ENCODE peak calls at places on chromosomes 5 and 9, in five cellular contexts. G, J, Y, Z and U are unnamed samples.

GRCh38 chr5:158840193-158840592 is 259.5 kb downstream of the EBF1 start:
- DNase-seq in Y (no peak), J (no peak), Z (no peak), G (no peak), U (no peak)

GRCh38 chr5:143064661-143065060 is 294.5 kb downstream of the ARHGAP26 start:
- DNase-seq in Z (no peak), G (no peak), J (no peak), Y (no peak), U (no peak)

GRCh38 chr5:130141689-130142320 is 237.5 kb downstream of the CHSY3 start:
- DNase-seq in Y (peak; percentile 16), Z (peak; percentile 30), G (no peak), J (no peak), U (no peak)

GRCh38 chr5:78497573-78498533 is 137.4 kb downstream of the SCAMP1 start:
- DNase-seq in J (no peak), Y (no peak), G (peak; percentile 9), Z (peak; percentile 62), U (no peak)

GRCh38 chr9:83027153-83027867 is 35.6 kb downstream of the RASEF start:
- DNase-seq in J (peak; percentile 43), G (no peak), Y (peak; percentile 44), Z (no peak), U (no peak)

GRCh38 chr5:103849934-103850333 is 287.3 kb upstream of the NUDT12 start:
- DNase-seq in G (no peak), Y (peak; percentile 24), J (peak; percentile 88), Z (no peak), U (no peak)

GRCh38 chr9:98419260-98419603 is 163.8 kb upstream of the TBC1D2 start:
- DNase-seq in Z (no peak), Y (no peak), J (no peak), G (no peak), U (no peak)

GRCh38 chr9:123069010-123069481 is 35.6 kb downstream of the GPR21 start:
- DNase-seq in Y (no peak), Z (no peak), J (peak; percentile 87), G (no peak), U (no peak)

GRCh38 chr5:65157906-65158603 is 323.7 kb downstream of the ADAMTS6 start:
- DNase-seq in J (no peak), G (no peak), Z (no peak), Y (peak; percentile 37), U (no peak)

GRCh38 chr9:34957492-34958410 is at the start of gene PHF24:
- DNase-seq in Y (no peak), J (no peak), Z (peak; percentile 44), G (no peak), U (no peak)

GRCh38 chr5:107104774-107105050 is 566.0 kb downstream of the EFNA5 start:
- DNase-seq in Y (peak; percentile 2), G (no peak), J (no peak), Z (peak; percentile 30), U (no peak)

GRCh38 chr5:165579911-165580310 is 2074.5 kb downstream of the MAT2B start:
- DNase-seq in Z (no peak), G (no peak), Y (no peak), J (no peak), U (no peak)

GRCh38 chr5:54689411-54690251 is 172.1 kb downstream of the SNX18 start:
- DNase-seq in Y (no peak), J (no peak), Z (no peak), G (no peak), U (no peak)

GRCh38 chr5:180589771-180590542 is 1.3 kb downstream of the SCGB3A1 start:
- DNase-seq in G (no peak), J (no peak), Z (no peak), Y (no peak), U (no peak)

GRCh38 chr9:136122425-136123383 is 4.0 kb upstream of the TMEM250 start:
- DNase-seq in G (peak; percentile 45), Z (peak; percentile 89), J (no peak), Y (peak; percentile 74), U (peak; percentile 61)

GRCh38 chr5:60352992-60353391 is 347.0 kb downstream of the DEPDC1B start:
- DNase-seq in G (peak; percentile 4), Y (no peak), J (no peak), Z (no peak), U (no peak)

GRCh38 chr9:93080406-93080805 is 15.6 kb upstream of the CARD19 start:
- DNase-seq in J (no peak), Y (no peak), Z (no peak), G (no peak), U (no peak)

GRCh38 chr5:93078082-93079038 is 502.7 kb downstream of the NR2F1-AS1 start:
- DNase-seq in G (peak; percentile 2), Z (peak; percentile 49), J (peak; percentile 87), Y (peak; percentile 81), U (no peak)

GRCh38 chr5:140293091-140293996 is 9.6 kb downstream of the PFDN1 start:
- DNase-seq in Z (no peak), J (no peak), G (no peak), Y (no peak), U (no peak)

GRCh38 chr9:131405858-131406566 is 12.1 kb downstream of the PRRC2B start:
- DNase-seq in J (no peak), Y (no peak), G (peak; percentile 73), Z (peak; percentile 68), U (no peak)

GRCh38 chr5:159179556-159180305 is 29.6 kb downstream of the RNF145 start:
- DNase-seq in Y (no peak), G (no peak), Z (no peak), J (no peak), U (no peak)

GRCh38 chr5:96031811-96032261 is 70.2 kb upstream of the ELL2 start:
- DNase-seq in G (no peak), Y (no peak), J (peak; percentile 61), Z (no peak), U (no peak)